ENCODE peak calls at places on chromosome 1, in five cellular contexts. J is cardiac muscle cell, Y is epithelial cell of proximal tubule, Z is neural progenitor cell, M is A549. S is an unnamed sample.

GRCh38 chr1:117821382-117821755 is 108.1 kb downstream of the GDAP2 start:
- DNase-seq in J (no peak), Y (no peak), Z (no peak), M (no peak), S (no peak)

GRCh38 chr1:154707901-154708514 is 100.0 kb upstream of the ADAR start:
- DNase-seq in J (no peak), Y (no peak), Z (no peak), M (no peak), S (no peak)

GRCh38 chr1:173062156-173062938 is 11.6 kb upstream of the TNFSF18 start:
- DNase-seq in J (no peak), Y (no peak), Z (no peak), M (peak), S (no peak)

GRCh38 chr1:37602750-37603694 is 7.3 kb upstream of the GNL2 start:
- DNase-seq in J (peak), Y (no peak), Z (peak), M (peak), S (peak)

GRCh38 chr1:231926340-231926739 is 299.8 kb downstream of the DISC1 start:
- DNase-seq in J (no peak), Y (no peak), Z (no peak), M (no peak), S (no peak)

GRCh38 chr1:156623946-156624813 is 5.0 kb downstream of the HAPLN2 start:
- DNase-seq in J (peak), Y (no peak), Z (peak), M (peak), S (peak)

GRCh38 chr1:164801246-164801731 is 242.3 kb downstream of the PBX1 start:
- DNase-seq in J (no peak), Y (no peak), Z (no peak), M (no peak), S (no peak)

GRCh38 chr1:162716123-162716522 is 74.4 kb upstream of the HSD17B7 start:
- DNase-seq in J (no peak), Y (no peak), Z (no peak), M (no peak), S (no peak)

GRCh38 chr1:87478231-87478630 is 149.6 kb downstream of the LMO4 start:
- DNase-seq in J (peak), Y (no peak), Z (peak), M (peak), S (no peak)

GRCh38 chr1:59443355-59443754 is 146.5 kb downstream of the FGGY start:
- DNase-seq in J (no peak), Y (no peak), Z (no peak), M (no peak), S (no peak)

GRCh38 chr1:200907611-200908097 is 13.0 kb downstream of the INAVA start:
- DNase-seq in J (no peak), Y (no peak), Z (no peak), M (peak), S (no peak)

GRCh38 chr1:240508950-240509349 is 103.0 kb downstream of the GREM2 start:
- DNase-seq in J (no peak), Y (no peak), Z (no peak), M (no peak), S (no peak)

GRCh38 chr1:147618077-147618569 is 52.2 kb downstream of the ACP6 start:
- DNase-seq in J (no peak), Y (no peak), Z (no peak), M (no peak), S (no peak)

GRCh38 chr1:36885537-36886441 is 148.5 kb downstream of the GRIK3 start:
- DNase-seq in J (no peak), Y (no peak), Z (peak), M (no peak), S (no peak)

GRCh38 chr1:2384941-2385481 is 6.3 kb downstream of the MORN1 start:
- DNase-seq in J (no peak), Y (no peak), Z (no peak), M (no peak), S (no peak)

GRCh38 chr1:55334797-55335196 is 119.6 kb upstream of the USP24 start:
- DNase-seq in J (no peak), Y (no peak), Z (no peak), M (no peak), S (no peak)

GRCh38 chr1:32341186-32341757 is 5.2 kb upstream of the MARCKSL1 start:
- DNase-seq in J (no peak), Y (no peak), Z (no peak), M (no peak), S (no peak)

GRCh38 chr1:229714964-229715603 is 89.0 kb downstream of the URB2 start:
- DNase-seq in J (no peak), Y (no peak), Z (peak), M (peak), S (no peak)

GRCh38 chr1:234617986-234618725 is 8.2 kb upstream of the IRF2BP2 start:
- DNase-seq in J (no peak), Y (no peak), Z (peak), M (no peak), S (no peak)

GRCh38 chr1:111448482-111448917 is 556 bp downstream of the WDR77 start:
- DNase-seq in J (no peak), Y (no peak), Z (no peak), M (no peak), S (no peak)

GRCh38 chr1:6483010-6483760 is 8.3 kb downstream of the PLEKHG5 start:
- DNase-seq in J (no peak), Y (no peak), Z (no peak), M (no peak), S (no peak)

GRCh38 chr1:58443986-58444603 is 102.4 kb downstream of the OMA1 start:
- DNase-seq in J (no peak), Y (no peak), Z (no peak), M (no peak), S (no peak)

GRCh38 chr1:209728466-209728865 is 23.8 kb downstream of the HSD11B1 start:
- DNase-seq in J (no peak), Y (no peak), Z (no peak), M (no peak), S (no peak)

GRCh38 chr1:229410692-229411433 is 23.0 kb downstream of the ACTA1 start:
- DNase-seq in J (peak), Y (no peak), Z (peak), M (peak), S (no peak)

GRCh38 chr1:114009393-114009792 is 30.1 kb downstream of the OLFML3 start:
- DNase-seq in J (no peak), Y (peak), Z (no peak), M (no peak), S (no peak)

GRCh38 chr1:175075572-175076568 is 8.2 kb downstream of the TNN start:
- DNase-seq in J (no peak), Y (no peak), Z (no peak), M (no peak), S (no peak)

GRCh38 chr1:175072131-175072941 is 4.7 kb downstream of the TNN start:
- DNase-seq in J (peak), Y (no peak), Z (peak), M (no peak), S (no peak)

GRCh38 chr1:175073054-175073453 is 5.4 kb downstream of the TNN start:
- DNase-seq in J (no peak), Y (no peak), Z (no peak), M (no peak), S (no peak)

GRCh38 chr1:175071544-175071943 is 3.9 kb downstream of the TNN start:
- DNase-seq in J (no peak), Y (no peak), Z (no peak), M (no peak), S (no peak)

DNA sequence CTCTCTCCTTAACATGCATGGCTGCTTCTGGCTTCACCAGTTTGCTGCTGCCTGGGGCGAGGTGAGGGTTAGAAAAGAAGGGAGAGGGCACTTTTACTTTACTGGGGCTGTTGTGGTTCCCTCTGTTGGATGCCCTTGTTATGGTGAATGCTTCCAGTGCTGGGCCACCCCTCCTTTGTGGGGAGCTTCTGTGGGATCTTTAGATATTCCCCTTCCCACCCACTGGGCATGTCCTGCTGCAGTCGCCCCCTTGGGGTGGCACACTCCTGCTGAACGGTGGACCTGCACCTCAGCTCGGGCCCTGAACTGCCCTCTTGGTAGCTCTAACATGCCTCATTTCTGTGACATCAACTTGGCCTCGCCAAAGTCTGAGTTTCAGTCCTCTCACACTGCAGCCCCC is 6.0 kb downstream of the TNN start:
- DNase-seq in J (no peak), Y (no peak), Z (no peak), M (no peak), S (no peak)
- TF ChIP-seq CTCF in J (no peak), Y (no peak), Z (no peak), M (no peak), S (no peak)

GRCh38 chr1:168613038-168613451 is 36.6 kb downstream of the XCL1 start:
- DNase-seq in J (no peak), Y (no peak), Z (no peak), M (no peak), S (no peak)

GRCh38 chr1:168613689-168614655 is 37.6 kb downstream of the XCL1 start:
- DNase-seq in J (peak), Y (no peak), Z (peak), M (no peak), S (no peak)

GRCh38 chr1:168607872-168608428 is 31.5 kb downstream of the XCL1 start:
- DNase-seq in J (no peak), Y (no peak), Z (no peak), M (no peak), S (no peak)

GRCh38 chr1:168609133-168609715 is 32.8 kb downstream of the XCL1 start:
- DNase-seq in J (peak), Y (no peak), Z (peak), M (no peak), S (no peak)

GRCh38 chr1:168610111-168610510 is 33.7 kb downstream of the XCL1 start:
- DNase-seq in J (no peak), Y (no peak), Z (peak), M (no peak), S (no peak)
- TF ChIP-seq CTCF in J (peak), Y (peak), Z (peak), M (no peak), S (no peak)

GRCh38 chr1:223515416-223515815 is 122.2 kb downstream of the CCDC185 start:
- DNase-seq in J (no peak), Y (no peak), Z (no peak), M (no peak), S (no peak)

GRCh38 chr1:223519116-223519515 is 125.9 kb downstream of the CCDC185 start:
- DNase-seq in J (no peak), Y (no peak), Z (no peak), M (no peak), S (no peak)

GRCh38 chr1:223513309-223513708 is 120.1 kb downstream of the CCDC185 start:
- DNase-seq in J (no peak), Y (no peak), Z (no peak), M (no peak), S (no peak)

GRCh38 chr1:223514644-223515043 is 121.4 kb downstream of the CCDC185 start:
- DNase-seq in J (no peak), Y (no peak), Z (no peak), M (no peak), S (no peak)

GRCh38 chr1:223515915-223516314 is 122.7 kb downstream of the CCDC185 start:
- DNase-seq in J (no peak), Y (no peak), Z (no peak), M (no peak), S (no peak)
- TF ChIP-seq CTCF in J (no peak), Y (no peak), Z (no peak), M (no peak), S (no peak)

DNA sequence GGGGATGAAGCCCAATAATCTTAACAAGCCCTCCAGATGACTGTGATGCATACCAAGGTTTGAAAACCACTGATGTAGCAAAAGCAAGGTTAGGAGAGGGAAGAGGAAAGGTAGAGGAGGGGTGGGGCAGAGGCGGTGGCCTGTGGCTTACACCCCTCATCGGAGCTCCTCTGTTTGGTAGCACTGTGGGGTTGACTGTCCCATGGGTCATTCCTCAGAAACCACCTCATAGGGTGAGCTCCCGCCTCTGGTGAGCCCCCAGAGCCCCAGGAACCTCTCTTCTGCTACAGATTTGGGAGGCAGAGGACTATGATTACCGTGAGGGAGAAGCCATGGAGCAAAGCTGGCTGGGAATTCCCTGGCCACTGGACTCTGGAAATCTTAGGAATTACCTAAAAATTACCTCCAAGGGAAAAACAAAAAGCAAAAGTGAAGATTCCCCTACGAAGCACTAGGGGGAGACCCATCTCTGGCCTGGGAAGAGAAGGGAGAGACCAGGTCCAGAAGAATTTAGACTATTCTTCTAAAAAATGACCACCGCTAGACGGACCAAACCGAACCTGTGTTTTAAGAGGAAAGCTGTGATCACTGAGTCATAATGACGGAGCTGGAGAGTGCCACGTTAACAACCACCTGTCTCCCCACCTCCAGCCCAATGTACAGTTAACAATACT is 1.5 kb upstream of the RASSF5 start:
- DNase-seq in J (no peak), Y (no peak), Z (no peak), M (no peak), S (no peak)
- TF ChIP-seq CTCF in J (peak), Y (peak), Z (peak), M (peak), S (peak)

GRCh38 chr1:115112496-115113375 is 23.4 kb upstream of the TSPAN2 start:
- DNase-seq in J (peak), Y (no peak), Z (peak), M (no peak), S (peak)

GRCh38 chr1:115116511-115116910 is 27.2 kb upstream of the TSPAN2 start:
- DNase-seq in J (peak), Y (no peak), Z (no peak), M (no peak), S (no peak)

GRCh38 chr1:115115521-115116161 is 26.3 kb upstream of the TSPAN2 start:
- DNase-seq in J (no peak), Y (no peak), Z (no peak), M (no peak), S (no peak)

GRCh38 chr1:115114308-115114707 is 25.0 kb upstream of the TSPAN2 start:
- DNase-seq in J (peak), Y (no peak), Z (no peak), M (no peak), S (no peak)

DNA sequence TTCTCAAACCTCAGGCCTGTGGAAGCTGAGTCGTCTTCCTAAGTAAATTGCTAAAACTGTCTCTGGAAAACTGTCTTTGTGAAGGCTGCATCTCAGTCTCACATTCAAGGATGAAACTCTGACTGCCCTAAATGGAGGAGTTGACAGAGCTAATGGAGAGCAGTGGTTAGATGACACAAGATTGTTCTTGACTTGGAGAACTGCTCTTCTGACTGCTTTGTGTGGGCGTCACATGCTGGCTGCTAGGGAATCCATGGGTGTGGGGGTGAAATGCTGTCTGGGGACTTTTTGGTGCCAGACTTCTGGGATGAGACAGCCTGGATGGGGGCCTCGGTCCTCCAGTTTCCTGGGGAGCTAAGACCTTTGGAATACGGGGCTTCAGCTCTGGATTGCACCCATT is 24.5 kb upstream of the TSPAN2 start:
- DNase-seq in J (no peak), Y (no peak), Z (no peak), M (no peak), S (no peak)
- TF ChIP-seq CTCF in J (no peak), Y (no peak), Z (no peak), M (no peak), S (no peak)

GRCh38 chr1:10940451-10940804 is 72.0 kb upstream of the TARDBP start:
- DNase-seq in J (no peak), Y (no peak), Z (no peak), M (no peak), S (no peak)
- TF ChIP-seq CTCF in J (no peak), Y (no peak), Z (no peak), M (no peak), S (no peak)

DNA sequence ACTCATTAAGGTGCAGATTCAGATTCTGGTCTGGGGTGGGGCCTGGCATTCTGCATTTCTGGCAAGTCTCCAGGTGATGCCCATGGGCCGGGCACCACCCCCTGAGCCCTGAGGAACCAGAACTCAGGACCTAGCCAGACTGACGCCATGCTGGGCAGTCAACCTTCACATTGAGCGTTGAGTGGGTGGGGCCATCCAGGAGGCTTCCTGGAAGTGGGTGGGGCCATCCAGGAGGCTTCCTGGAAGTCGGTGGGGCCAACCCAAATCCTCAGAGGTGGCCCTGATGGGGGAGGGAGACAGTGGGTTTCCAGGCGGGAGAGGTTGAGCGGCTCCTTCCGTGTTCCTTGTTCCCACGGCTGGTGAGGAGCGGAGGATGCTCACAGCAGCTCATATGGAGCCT is 435.1 kb downstream of the PTPRU start:
- DNase-seq in J (no peak), Y (no peak), Z (no peak), M (no peak), S (peak)
- TF ChIP-seq CTCF in J (no peak), Y (no peak), Z (no peak), M (no peak), S (no peak)

GRCh38 chr1:39199593-39199992 is 4.9 kb upstream of the MACF1 start:
- DNase-seq in J (no peak), Y (no peak), Z (no peak), M (no peak), S (no peak)

GRCh38 chr1:39205102-39205780 is 746 bp downstream of the MACF1 start:
- DNase-seq in J (peak), Y (no peak), Z (no peak), M (no peak), S (no peak)

GRCh38 chr1:39205781-39206464 is 1.4 kb downstream of the MACF1 start:
- DNase-seq in J (no peak), Y (no peak), Z (no peak), M (no peak), S (no peak)

GRCh38 chr1:39204441-39205081 is at the start of gene MACF1:
- DNase-seq in J (peak), Y (no peak), Z (peak), M (peak), S (no peak)
- TF ChIP-seq CTCF in J (peak), Y (peak), Z (no peak), M (peak), S (no peak)